ENCODE peak calls at places on chromosomes 16 and 17, in nine cellular contexts. P, S, D, V, N, R, H, I and U are unnamed samples.

GRCh38 chr17:77129568-77130301 is 11.0 kb upstream of the SEC14L1 start:
- DNase-seq in P (no peak), S (no peak), D (no peak), V (no peak), N (no peak), R (no peak), H (no peak), I (no peak), U (no peak)

GRCh38 chr17:11996722-11997146 is 541 bp downstream of the ZNF18 start:
- DNase-seq in P (no peak), S (peak; percentile 34), D (peak; percentile 63), V (peak; percentile 70), N (peak; percentile 35), R (peak; percentile 29), H (no peak), I (peak; percentile 21), U (peak; percentile 25)

GRCh38 chr16:1296688-1297412 is 12.6 kb upstream of the UBE2I start:
- DNase-seq in P (peak; percentile 94), S (no peak), D (peak; percentile 60), V (peak; percentile 88), N (peak; percentile 23), R (no peak), H (no peak), I (no peak), U (no peak)

GRCh38 chr16:84461029-84461415 is 43.4 kb downstream of the MEAK7 start:
- DNase-seq in P (peak; percentile 32), S (no peak), D (no peak), V (no peak), N (no peak), R (no peak), H (peak; percentile 21), I (no peak), U (no peak)

GRCh38 chr16:86452451-86452850 is 57.9 kb upstream of the FOXF1 start:
- DNase-seq in P (no peak), S (peak; percentile 65), D (no peak), V (no peak), N (no peak), R (no peak), H (no peak), I (no peak), U (no peak)

GRCh38 chr17:66935717-66936116 is 28.8 kb upstream of the CACNG4 start:
- DNase-seq in P (no peak), S (no peak), D (no peak), V (no peak), N (no peak), R (no peak), H (no peak), I (no peak), U (no peak)

GRCh38 chr16:8866884-8867482 is 1.8 kb downstream of the CARHSP1 start:
- DNase-seq in P (no peak), S (no peak), D (no peak), V (no peak), N (no peak), R (no peak), H (peak; percentile 86), I (no peak), U (no peak)

GRCh38 chr17:80112471-80113032 is 11.2 kb downstream of the GAA start:
- DNase-seq in P (no peak), S (no peak), D (peak; percentile 38), V (no peak), N (no peak), R (no peak), H (peak; percentile 66), I (no peak), U (no peak)

GRCh38 chr17:61011269-61011668 is 333.6 kb downstream of the BCAS3 start:
- DNase-seq in P (no peak), S (no peak), D (no peak), V (no peak), N (no peak), R (no peak), H (no peak), I (no peak), U (no peak)

GRCh38 chr16:51137097-51137496 is 14.0 kb downstream of the SALL1 start:
- DNase-seq in P (no peak), S (no peak), D (no peak), V (no peak), N (no peak), R (no peak), H (no peak), I (no peak), U (no peak)

GRCh38 chr17:44066204-44066930 is at the start of gene LSM12:
- DNase-seq in P (peak; percentile 97), S (peak; percentile 88), D (peak; percentile 92), V (peak; percentile 93), N (peak; percentile 93), R (peak; percentile 87), H (peak; percentile 97), I (peak; percentile 85), U (peak; percentile 83)

GRCh38 chr16:31072540-31073072 is 1.4 kb downstream of the ZNF668 start:
- DNase-seq in P (peak; percentile 59), S (peak; percentile 44), D (peak; percentile 61), V (peak; percentile 37), N (peak; percentile 50), R (peak; percentile 21), H (no peak), I (no peak), U (peak; percentile 13)

GRCh38 chr16:71347146-71347545 is 11.4 kb upstream of the CALB2 start:
- DNase-seq in P (no peak), S (no peak), D (no peak), V (no peak), N (no peak), R (no peak), H (no peak), I (no peak), U (no peak)

GRCh38 chr16:25966172-25967097 is 274.7 kb downstream of the HS3ST4 start:
- DNase-seq in P (no peak), S (no peak), D (no peak), V (no peak), N (no peak), R (no peak), H (no peak), I (no peak), U (no peak)

GRCh38 chr17:44932096-44932495 is 15.5 kb downstream of the KIF18B start:
- DNase-seq in P (no peak), S (no peak), D (no peak), V (no peak), N (no peak), R (no peak), H (peak; percentile 35), I (no peak), U (no peak)